ENCODE peak calls at places on chromosomes 16 and 17, in six cellular contexts. One of them, this sample, is unnamed.

GRCh38 chr17:71444011-71444574 is 676.7 kb upstream of the SOX9 start:
- DNase-seq in upper lobe of right lung: no peak
- DNase-seq in cardiac fibroblast: no peak
- DNase-seq in endothelial cell of umbilical vein: no peak
- DNase-seq in heart left ventricle: no peak
- DNase-seq in colonic mucosa: no peak
- DNase-seq in this sample: peak

GRCh38 chr17:40548982-40549680 is 16.1 kb downstream of the CCR7 start:
- DNase-seq in upper lobe of right lung: peak
- DNase-seq in colonic mucosa: peak
- DNase-seq in cardiac fibroblast: peak
- DNase-seq in endothelial cell of umbilical vein: peak
- DNase-seq in heart left ventricle: no peak
- DNase-seq in this sample: peak

GRCh38 chr17:45013021-45013997 is 38.1 kb downstream of the DCAKD start:
- DNase-seq in colonic mucosa: peak
- DNase-seq in upper lobe of right lung: no peak
- DNase-seq in endothelial cell of umbilical vein: no peak
- DNase-seq in cardiac fibroblast: no peak
- DNase-seq in heart left ventricle: peak
- DNase-seq in this sample: no peak

GRCh38 chr16:46709464-46709863 is 20.0 kb downstream of the ORC6 start:
- DNase-seq in colonic mucosa: no peak
- DNase-seq in cardiac fibroblast: no peak
- DNase-seq in upper lobe of right lung: no peak
- DNase-seq in endothelial cell of umbilical vein: no peak
- DNase-seq in heart left ventricle: no peak
- DNase-seq in this sample: no peak

GRCh38 chr17:38870259-38871165 is 654 bp downstream of the LASP1 start:
- DNase-seq in cardiac fibroblast: peak
- DNase-seq in upper lobe of right lung: peak
- DNase-seq in endothelial cell of umbilical vein: peak
- DNase-seq in colonic mucosa: peak
- DNase-seq in heart left ventricle: peak
- DNase-seq in this sample: no peak

GRCh38 chr16:1899641-1900451 is 18.4 kb downstream of the HS3ST6 start:
- DNase-seq in colonic mucosa: peak
- DNase-seq in endothelial cell of umbilical vein: no peak
- DNase-seq in cardiac fibroblast: no peak
- DNase-seq in upper lobe of right lung: no peak
- DNase-seq in heart left ventricle: no peak
- DNase-seq in this sample: no peak

GRCh38 chr17:1239210-1239609 is 31.0 kb upstream of the BHLHA9 start:
- DNase-seq in cardiac fibroblast: peak
- DNase-seq in colonic mucosa: no peak
- DNase-seq in endothelial cell of umbilical vein: no peak
- DNase-seq in heart left ventricle: no peak
- DNase-seq in upper lobe of right lung: no peak
- DNase-seq in this sample: peak

GRCh38 chr17:17603178-17603894 is 11.8 kb upstream of the PEMT start:
- DNase-seq in heart left ventricle: no peak
- DNase-seq in endothelial cell of umbilical vein: no peak
- DNase-seq in upper lobe of right lung: no peak
- DNase-seq in colonic mucosa: no peak
- DNase-seq in cardiac fibroblast: no peak
- DNase-seq in this sample: no peak

GRCh38 chr17:67982034-67982640 is 14.1 kb downstream of the C17orf58 start:
- DNase-seq in endothelial cell of umbilical vein: no peak
- DNase-seq in heart left ventricle: no peak
- DNase-seq in colonic mucosa: peak
- DNase-seq in cardiac fibroblast: no peak
- DNase-seq in upper lobe of right lung: no peak
- DNase-seq in this sample: no peak

GRCh38 chr16:14037960-14038359 is 33.2 kb upstream of the MRTFB start:
- DNase-seq in heart left ventricle: no peak
- DNase-seq in cardiac fibroblast: no peak
- DNase-seq in upper lobe of right lung: no peak
- DNase-seq in colonic mucosa: no peak
- DNase-seq in endothelial cell of umbilical vein: no peak
- DNase-seq in this sample: no peak

GRCh38 chr16:886084-886543 is 84.7 kb downstream of the LMF1 start:
- DNase-seq in heart left ventricle: no peak
- DNase-seq in endothelial cell of umbilical vein: peak
- DNase-seq in colonic mucosa: no peak
- DNase-seq in cardiac fibroblast: no peak
- DNase-seq in upper lobe of right lung: no peak
- DNase-seq in this sample: peak

GRCh38 chr16:46884513-46885293 is 541 bp downstream of the GPT2 start:
- DNase-seq in endothelial cell of umbilical vein: peak
- DNase-seq in upper lobe of right lung: no peak
- DNase-seq in cardiac fibroblast: peak
- DNase-seq in heart left ventricle: peak
- DNase-seq in colonic mucosa: no peak
- DNase-seq in this sample: no peak

GRCh38 chr17:76598004-76598439 is 12.4 kb upstream of the ST6GALNAC2 start:
- DNase-seq in heart left ventricle: no peak
- DNase-seq in cardiac fibroblast: no peak
- DNase-seq in endothelial cell of umbilical vein: no peak
- DNase-seq in colonic mucosa: no peak
- DNase-seq in upper lobe of right lung: no peak
- DNase-seq in this sample: no peak

GRCh38 chr17:49880291-49881053 is 32.6 kb upstream of the TAC4 start:
- DNase-seq in endothelial cell of umbilical vein: peak
- DNase-seq in heart left ventricle: peak
- DNase-seq in upper lobe of right lung: peak
- DNase-seq in colonic mucosa: peak
- DNase-seq in cardiac fibroblast: peak
- DNase-seq in this sample: peak

GRCh38 chr17:59093702-59094231 is 12.9 kb downstream of the TRIM37 start:
- DNase-seq in heart left ventricle: peak
- DNase-seq in colonic mucosa: peak
- DNase-seq in endothelial cell of umbilical vein: peak
- DNase-seq in cardiac fibroblast: peak
- DNase-seq in upper lobe of right lung: no peak
- DNase-seq in this sample: peak

GRCh38 chr16:82391690-82392089 is 221.7 kb upstream of the MPHOSPH6 start:
- DNase-seq in cardiac fibroblast: no peak
- DNase-seq in heart left ventricle: no peak
- DNase-seq in colonic mucosa: no peak
- DNase-seq in upper lobe of right lung: no peak
- DNase-seq in endothelial cell of umbilical vein: no peak
- DNase-seq in this sample: no peak

GRCh38 chr16:65657051-65657450 is 535.2 kb upstream of the CDH11 start:
- DNase-seq in upper lobe of right lung: no peak
- DNase-seq in cardiac fibroblast: no peak
- DNase-seq in heart left ventricle: no peak
- DNase-seq in endothelial cell of umbilical vein: peak
- DNase-seq in colonic mucosa: no peak
- DNase-seq in this sample: peak

GRCh38 chr17:6353161-6353560 is 81.8 kb downstream of the AIPL1 start:
- DNase-seq in endothelial cell of umbilical vein: no peak
- DNase-seq in colonic mucosa: no peak
- DNase-seq in cardiac fibroblast: no peak
- DNase-seq in upper lobe of right lung: no peak
- DNase-seq in heart left ventricle: no peak
- DNase-seq in this sample: no peak

GRCh38 chr16:73076291-73076959 is 28.5 kb upstream of the ZFHX3 start:
- DNase-seq in endothelial cell of umbilical vein: no peak
- DNase-seq in upper lobe of right lung: no peak
- DNase-seq in cardiac fibroblast: no peak
- DNase-seq in colonic mucosa: no peak
- DNase-seq in heart left ventricle: no peak
- DNase-seq in this sample: no peak

GRCh38 chr17:19320876-19321275 is 41.6 kb downstream of the B9D1 start:
- DNase-seq in heart left ventricle: no peak
- DNase-seq in colonic mucosa: no peak
- DNase-seq in upper lobe of right lung: peak
- DNase-seq in endothelial cell of umbilical vein: no peak
- DNase-seq in cardiac fibroblast: no peak
- DNase-seq in this sample: no peak

GRCh38 chr17:39152134-39152884 is 872 bp upstream of the PLXDC1 start:
- DNase-seq in upper lobe of right lung: no peak
- DNase-seq in cardiac fibroblast: no peak
- DNase-seq in endothelial cell of umbilical vein: no peak
- DNase-seq in colonic mucosa: peak
- DNase-seq in heart left ventricle: peak
- DNase-seq in this sample: no peak

GRCh38 chr17:46108550-46109110 is 84.6 kb downstream of the KANSL1 start:
- DNase-seq in colonic mucosa: peak
- DNase-seq in cardiac fibroblast: no peak
- DNase-seq in heart left ventricle: no peak
- DNase-seq in upper lobe of right lung: no peak
- DNase-seq in endothelial cell of umbilical vein: peak
- DNase-seq in this sample: no peak

GRCh38 chr17:56994009-56994792 is 16.3 kb downstream of the SCPEP1 start:
- DNase-seq in heart left ventricle: no peak
- DNase-seq in upper lobe of right lung: no peak
- DNase-seq in endothelial cell of umbilical vein: no peak
- DNase-seq in colonic mucosa: no peak
- DNase-seq in cardiac fibroblast: peak
- DNase-seq in this sample: peak

GRCh38 chr16:84014570-84015327 is 27.8 kb downstream of the SLC38A8 start:
- DNase-seq in heart left ventricle: no peak
- DNase-seq in upper lobe of right lung: no peak
- DNase-seq in colonic mucosa: peak
- DNase-seq in cardiac fibroblast: no peak
- DNase-seq in endothelial cell of umbilical vein: no peak
- DNase-seq in this sample: no peak

GRCh38 chr16:68629315-68629900 is 15.7 kb upstream of the CDH3 start:
- DNase-seq in cardiac fibroblast: no peak
- DNase-seq in endothelial cell of umbilical vein: no peak
- DNase-seq in upper lobe of right lung: no peak
- DNase-seq in colonic mucosa: no peak
- DNase-seq in heart left ventricle: no peak
- DNase-seq in this sample: no peak
- TF ChIP-seq CTCF in cardiac fibroblast: no peak
- TF ChIP-seq CTCF in endothelial cell of umbilical vein: no peak
- TF ChIP-seq CTCF in upper lobe of right lung: no peak
- TF ChIP-seq CTCF in colonic mucosa: no peak
- TF ChIP-seq CTCF in heart left ventricle: no peak
- TF ChIP-seq CTCF in this sample: no peak

GRCh38 chr16:27327586-27327915 is 13.8 kb downstream of the IL4R start:
- DNase-seq in upper lobe of right lung: no peak
- DNase-seq in cardiac fibroblast: no peak
- DNase-seq in colonic mucosa: no peak
- DNase-seq in endothelial cell of umbilical vein: no peak
- DNase-seq in heart left ventricle: no peak
- DNase-seq in this sample: no peak
- H3K4me3 ChIP-seq in upper lobe of right lung: no peak
- H3K4me3 ChIP-seq in cardiac fibroblast: no peak
- H3K4me3 ChIP-seq in colonic mucosa: no peak
- H3K4me3 ChIP-seq in endothelial cell of umbilical vein: no peak
- H3K4me3 ChIP-seq in heart left ventricle: no peak
- H3K4me3 ChIP-seq in this sample: no peak

DNA sequence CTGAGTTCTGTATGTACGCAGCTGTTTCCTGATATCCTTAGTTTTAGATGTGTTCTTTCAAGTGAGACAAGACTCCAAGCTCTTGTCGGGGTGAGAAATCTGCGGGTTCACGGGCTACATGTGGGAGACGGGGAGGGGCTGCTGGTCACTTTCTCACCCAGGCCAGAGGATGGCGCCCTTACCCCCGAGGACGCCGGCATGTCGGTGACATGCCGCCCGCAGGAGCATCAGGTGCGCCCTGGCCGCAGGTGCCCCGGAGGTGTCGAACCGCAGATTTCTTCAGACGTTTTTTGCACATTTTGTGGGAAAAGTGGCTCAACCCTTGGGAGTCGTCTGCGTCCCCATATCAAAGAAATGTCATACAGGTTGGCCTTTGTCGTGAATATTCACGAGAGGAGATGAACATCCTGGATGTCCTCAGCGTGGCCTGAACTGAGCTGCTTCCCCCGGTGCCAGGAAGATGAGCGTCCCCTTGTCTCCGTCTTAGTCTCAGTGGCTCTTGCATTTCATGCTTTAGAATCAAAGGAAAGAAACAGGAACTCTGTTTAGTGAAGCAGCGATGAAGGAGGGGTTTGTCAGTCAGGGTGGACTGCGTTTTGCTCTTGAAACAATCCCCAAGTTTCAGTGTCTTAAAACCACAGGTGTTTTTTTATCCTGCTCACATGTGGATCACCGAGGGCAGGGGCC is 75.3 kb upstream of the ZNF750 start:
- DNase-seq in heart left ventricle: peak
- DNase-seq in cardiac fibroblast: no peak
- DNase-seq in colonic mucosa: no peak
- DNase-seq in upper lobe of right lung: no peak
- DNase-seq in endothelial cell of umbilical vein: no peak
- DNase-seq in this sample: no peak
- TF ChIP-seq CTCF in heart left ventricle: no peak
- TF ChIP-seq CTCF in cardiac fibroblast: peak
- TF ChIP-seq CTCF in colonic mucosa: no peak
- TF ChIP-seq CTCF in upper lobe of right lung: no peak
- TF ChIP-seq CTCF in endothelial cell of umbilical vein: no peak
- TF ChIP-seq CTCF in this sample: no peak

GRCh38 chr16:31355701-31356100 is 725 bp downstream of the ITGAX start:
- DNase-seq in upper lobe of right lung: no peak
- DNase-seq in colonic mucosa: no peak
- DNase-seq in heart left ventricle: peak
- DNase-seq in cardiac fibroblast: no peak
- DNase-seq in endothelial cell of umbilical vein: no peak
- DNase-seq in this sample: no peak
- H3K4me3 ChIP-seq in upper lobe of right lung: peak
- H3K4me3 ChIP-seq in colonic mucosa: no peak
- H3K4me3 ChIP-seq in heart left ventricle: no peak
- H3K4me3 ChIP-seq in cardiac fibroblast: no peak
- H3K4me3 ChIP-seq in endothelial cell of umbilical vein: no peak
- H3K4me3 ChIP-seq in this sample: no peak

GRCh38 chr16:10501016-10501607 is 79.3 kb downstream of the EMP2 start:
- DNase-seq in upper lobe of right lung: no peak
- DNase-seq in cardiac fibroblast: no peak
- DNase-seq in colonic mucosa: no peak
- DNase-seq in heart left ventricle: no peak
- DNase-seq in endothelial cell of umbilical vein: no peak
- DNase-seq in this sample: no peak
- TF ChIP-seq CTCF in upper lobe of right lung: no peak
- TF ChIP-seq CTCF in cardiac fibroblast: no peak
- TF ChIP-seq CTCF in colonic mucosa: no peak
- TF ChIP-seq CTCF in heart left ventricle: no peak
- TF ChIP-seq CTCF in endothelial cell of umbilical vein: no peak
- TF ChIP-seq CTCF in this sample: no peak

DNA sequence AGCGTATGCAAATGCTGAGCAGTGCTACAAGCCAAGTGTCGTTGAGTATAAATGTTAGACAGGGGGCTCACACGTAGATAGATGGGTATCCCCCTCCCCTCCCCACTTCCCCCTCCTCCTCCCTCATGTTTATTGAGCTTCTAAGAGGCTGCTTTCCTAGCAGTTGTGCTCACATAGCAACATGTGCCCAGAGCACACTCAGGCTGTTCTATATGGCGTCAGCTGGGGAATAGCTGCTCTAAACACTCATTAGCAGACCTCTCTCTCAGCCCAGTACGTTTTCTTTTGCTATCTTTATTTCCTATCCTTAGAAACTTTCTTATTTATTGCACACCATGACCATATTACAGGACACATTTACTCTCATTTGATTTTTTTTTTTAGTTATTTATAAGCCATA is 1.8 kb downstream of the KCNJ2 start:
- DNase-seq in endothelial cell of umbilical vein: peak
- DNase-seq in upper lobe of right lung: no peak
- DNase-seq in cardiac fibroblast: no peak
- DNase-seq in colonic mucosa: peak
- DNase-seq in heart left ventricle: no peak
- DNase-seq in this sample: no peak
- H3K4me3 ChIP-seq in endothelial cell of umbilical vein: peak
- H3K4me3 ChIP-seq in upper lobe of right lung: peak
- H3K4me3 ChIP-seq in cardiac fibroblast: peak
- H3K4me3 ChIP-seq in colonic mucosa: peak
- H3K4me3 ChIP-seq in heart left ventricle: peak
- H3K4me3 ChIP-seq in this sample: no peak

This sample was measured in fibroblast of pulmonary artery.